ENCODE peak calls at places on chromosomes 3 and 15, in six cellular contexts. One of them, this sample, is unnamed.

GRCh38 chr15:99671926-99672701 is 61.1 kb downstream of the LYSMD4 start:
- DNase-seq in cardiac fibroblast: peak
- DNase-seq in cardiac muscle cell: no peak
- DNase-seq in tibial artery: no peak
- DNase-seq in activated CD8-positive, alpha-beta T cell treated with anti-CD3 and anti-CD28 coated beads for 36 hours: no peak
- DNase-seq in HFF-Myc: no peak
- DNase-seq in this sample: no peak

GRCh38 chr3:31184257-31185003 is 290.0 kb upstream of the GADL1 start:
- DNase-seq in cardiac fibroblast: peak
- DNase-seq in cardiac muscle cell: no peak
- DNase-seq in tibial artery: no peak
- DNase-seq in activated CD8-positive, alpha-beta T cell treated with anti-CD3 and anti-CD28 coated beads for 36 hours: no peak
- DNase-seq in HFF-Myc: no peak
- DNase-seq in this sample: no peak

GRCh38 chr3:38105525-38105924 is 31.4 kb downstream of the ACAA1 start:
- DNase-seq in cardiac fibroblast: no peak
- DNase-seq in cardiac muscle cell: no peak
- DNase-seq in tibial artery: no peak
- DNase-seq in activated CD8-positive, alpha-beta T cell treated with anti-CD3 and anti-CD28 coated beads for 36 hours: no peak
- DNase-seq in HFF-Myc: no peak
- DNase-seq in this sample: no peak

GRCh38 chr15:69225355-69226027 is 65.1 kb downstream of the GLCE start:
- DNase-seq in cardiac fibroblast: peak
- DNase-seq in cardiac muscle cell: peak
- DNase-seq in tibial artery: no peak
- DNase-seq in activated CD8-positive, alpha-beta T cell treated with anti-CD3 and anti-CD28 coated beads for 36 hours: no peak
- DNase-seq in HFF-Myc: peak
- DNase-seq in this sample: peak

GRCh38 chr3:114861666-114862065 is 285.4 kb downstream of the ZBTB20 start:
- DNase-seq in cardiac fibroblast: no peak
- DNase-seq in cardiac muscle cell: no peak
- DNase-seq in tibial artery: no peak
- DNase-seq in activated CD8-positive, alpha-beta T cell treated with anti-CD3 and anti-CD28 coated beads for 36 hours: no peak
- DNase-seq in HFF-Myc: no peak
- DNase-seq in this sample: no peak

GRCh38 chr15:38145671-38146111 is 106.9 kb upstream of the SPRED1 start:
- DNase-seq in cardiac fibroblast: no peak
- DNase-seq in cardiac muscle cell: no peak
- DNase-seq in tibial artery: no peak
- DNase-seq in activated CD8-positive, alpha-beta T cell treated with anti-CD3 and anti-CD28 coated beads for 36 hours: no peak
- DNase-seq in HFF-Myc: no peak
- DNase-seq in this sample: peak

GRCh38 chr3:149507491-149508324 is 33.2 kb downstream of the TM4SF4 start:
- DNase-seq in cardiac fibroblast: peak
- DNase-seq in cardiac muscle cell: no peak
- DNase-seq in tibial artery: peak
- DNase-seq in activated CD8-positive, alpha-beta T cell treated with anti-CD3 and anti-CD28 coated beads for 36 hours: peak
- DNase-seq in HFF-Myc: no peak
- DNase-seq in this sample: peak

GRCh38 chr3:24829011-24829581 is 334.4 kb upstream of the THRB start:
- DNase-seq in cardiac fibroblast: no peak
- DNase-seq in cardiac muscle cell: peak
- DNase-seq in tibial artery: peak
- DNase-seq in activated CD8-positive, alpha-beta T cell treated with anti-CD3 and anti-CD28 coated beads for 36 hours: no peak
- DNase-seq in HFF-Myc: no peak
- DNase-seq in this sample: no peak

GRCh38 chr3:12709334-12709733 is 45.4 kb upstream of the RAF1 start:
- DNase-seq in cardiac fibroblast: no peak
- DNase-seq in cardiac muscle cell: no peak
- DNase-seq in tibial artery: no peak
- DNase-seq in activated CD8-positive, alpha-beta T cell treated with anti-CD3 and anti-CD28 coated beads for 36 hours: no peak
- DNase-seq in HFF-Myc: no peak
- DNase-seq in this sample: no peak

GRCh38 chr3:12710062-12710461 is 46.1 kb upstream of the RAF1 start:
- DNase-seq in cardiac fibroblast: no peak
- DNase-seq in cardiac muscle cell: no peak
- DNase-seq in tibial artery: no peak
- DNase-seq in activated CD8-positive, alpha-beta T cell treated with anti-CD3 and anti-CD28 coated beads for 36 hours: no peak
- DNase-seq in HFF-Myc: no peak
- DNase-seq in this sample: no peak

GRCh38 chr3:12707425-12707824 is 43.5 kb upstream of the RAF1 start:
- DNase-seq in cardiac fibroblast: peak
- DNase-seq in cardiac muscle cell: no peak
- DNase-seq in tibial artery: no peak
- DNase-seq in activated CD8-positive, alpha-beta T cell treated with anti-CD3 and anti-CD28 coated beads for 36 hours: no peak
- DNase-seq in HFF-Myc: no peak
- DNase-seq in this sample: no peak

GRCh38 chr3:12706504-12707253 is 42.8 kb upstream of the RAF1 start:
- DNase-seq in cardiac fibroblast: peak
- DNase-seq in cardiac muscle cell: peak
- DNase-seq in tibial artery: no peak
- DNase-seq in activated CD8-positive, alpha-beta T cell treated with anti-CD3 and anti-CD28 coated beads for 36 hours: peak
- DNase-seq in HFF-Myc: peak
- DNase-seq in this sample: peak

GRCh38 chr3:12708584-12709192 is 44.8 kb upstream of the RAF1 start:
- DNase-seq in cardiac fibroblast: peak
- DNase-seq in cardiac muscle cell: peak
- DNase-seq in tibial artery: peak
- DNase-seq in activated CD8-positive, alpha-beta T cell treated with anti-CD3 and anti-CD28 coated beads for 36 hours: no peak
- DNase-seq in HFF-Myc: no peak
- DNase-seq in this sample: no peak
- TF ChIP-seq CTCF in cardiac fibroblast: peak
- TF ChIP-seq CTCF in cardiac muscle cell: peak
- TF ChIP-seq CTCF in tibial artery: no peak
- TF ChIP-seq CTCF in activated CD8-positive, alpha-beta T cell treated with anti-CD3 and anti-CD28 coated beads for 36 hours: no peak
- TF ChIP-seq CTCF in HFF-Myc: no peak
- TF ChIP-seq CTCF in this sample: no peak

GRCh38 chr3:87792193-87792531 is 266.6 kb downstream of the CGGBP1 start:
- DNase-seq in cardiac fibroblast: no peak
- DNase-seq in cardiac muscle cell: no peak
- DNase-seq in tibial artery: no peak
- DNase-seq in activated CD8-positive, alpha-beta T cell treated with anti-CD3 and anti-CD28 coated beads for 36 hours: no peak
- DNase-seq in HFF-Myc: no peak
- DNase-seq in this sample: no peak

GRCh38 chr3:87793322-87793877 is 265.4 kb downstream of the CGGBP1 start:
- DNase-seq in cardiac fibroblast: no peak
- DNase-seq in cardiac muscle cell: no peak
- DNase-seq in tibial artery: no peak
- DNase-seq in activated CD8-positive, alpha-beta T cell treated with anti-CD3 and anti-CD28 coated beads for 36 hours: no peak
- DNase-seq in HFF-Myc: no peak
- DNase-seq in this sample: no peak

GRCh38 chr3:87791248-87792027 is 267.4 kb downstream of the CGGBP1 start:
- DNase-seq in cardiac fibroblast: no peak
- DNase-seq in cardiac muscle cell: no peak
- DNase-seq in tibial artery: no peak
- DNase-seq in activated CD8-positive, alpha-beta T cell treated with anti-CD3 and anti-CD28 coated beads for 36 hours: no peak
- DNase-seq in HFF-Myc: no peak
- DNase-seq in this sample: no peak

GRCh38 chr3:87796137-87796899 is 262.5 kb downstream of the CGGBP1 start:
- DNase-seq in cardiac fibroblast: no peak
- DNase-seq in cardiac muscle cell: no peak
- DNase-seq in tibial artery: no peak
- DNase-seq in activated CD8-positive, alpha-beta T cell treated with anti-CD3 and anti-CD28 coated beads for 36 hours: no peak
- DNase-seq in HFF-Myc: no peak
- DNase-seq in this sample: no peak

DNA sequence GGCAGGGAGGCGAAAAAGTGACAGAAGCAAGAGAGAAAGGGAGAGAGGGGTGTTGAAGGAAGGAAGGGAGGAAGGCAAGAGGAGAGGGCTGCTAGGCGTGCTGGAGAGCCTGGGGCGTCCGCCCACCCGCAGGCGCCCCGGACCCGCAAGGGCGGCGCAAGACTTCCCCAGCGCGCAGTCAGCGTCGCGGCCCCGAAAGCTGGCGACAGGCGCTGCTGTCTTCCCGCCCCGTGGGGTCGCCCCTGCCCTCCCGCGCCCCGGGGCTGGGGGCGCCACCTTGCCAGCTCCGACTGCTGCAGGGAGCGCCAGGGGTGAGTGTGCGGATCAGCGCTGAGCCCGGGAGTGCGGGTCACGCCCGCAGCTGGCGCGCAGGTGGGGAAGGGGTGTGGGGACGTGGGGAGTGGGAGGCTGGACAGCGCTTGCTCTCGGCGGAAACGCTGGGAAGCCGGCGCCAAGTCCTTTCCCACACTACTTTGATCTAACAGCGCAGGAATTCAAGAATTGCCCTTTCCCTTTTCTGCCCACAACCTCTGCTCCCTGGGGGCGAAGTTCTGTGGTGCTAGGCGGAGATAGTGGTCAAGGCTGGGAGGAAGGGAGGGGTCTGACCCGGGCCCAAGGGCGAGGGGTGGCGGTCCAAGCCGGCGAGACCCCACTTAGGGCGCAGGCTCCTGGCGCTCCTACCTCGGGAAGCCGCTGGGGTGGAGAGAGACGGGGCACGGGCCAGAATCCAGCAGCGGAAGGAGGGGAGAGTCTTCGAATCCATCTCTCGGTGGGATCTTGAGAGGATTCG is 266.1 kb downstream of the CGGBP1 start:
- DNase-seq in cardiac fibroblast: no peak
- DNase-seq in cardiac muscle cell: peak
- DNase-seq in tibial artery: no peak
- DNase-seq in activated CD8-positive, alpha-beta T cell treated with anti-CD3 and anti-CD28 coated beads for 36 hours: no peak
- DNase-seq in HFF-Myc: no peak
- DNase-seq in this sample: no peak
- TF ChIP-seq CTCF in cardiac fibroblast: no peak
- TF ChIP-seq CTCF in cardiac muscle cell: no peak
- TF ChIP-seq CTCF in tibial artery: no peak
- TF ChIP-seq CTCF in activated CD8-positive, alpha-beta T cell treated with anti-CD3 and anti-CD28 coated beads for 36 hours: no peak
- TF ChIP-seq CTCF in HFF-Myc: no peak
- TF ChIP-seq CTCF in this sample: no peak

GRCh38 chr3:25960776-25961175 is 170.9 kb downstream of the OXSM start:
- DNase-seq in cardiac fibroblast: no peak
- DNase-seq in cardiac muscle cell: peak
- DNase-seq in tibial artery: no peak
- DNase-seq in activated CD8-positive, alpha-beta T cell treated with anti-CD3 and anti-CD28 coated beads for 36 hours: no peak
- DNase-seq in HFF-Myc: no peak
- DNase-seq in this sample: no peak

GRCh38 chr3:25957026-25957425 is 167.1 kb downstream of the OXSM start:
- DNase-seq in cardiac fibroblast: no peak
- DNase-seq in cardiac muscle cell: no peak
- DNase-seq in tibial artery: no peak
- DNase-seq in activated CD8-positive, alpha-beta T cell treated with anti-CD3 and anti-CD28 coated beads for 36 hours: no peak
- DNase-seq in HFF-Myc: no peak
- DNase-seq in this sample: no peak

GRCh38 chr3:25967385-25967784 is 177.5 kb downstream of the OXSM start:
- DNase-seq in cardiac fibroblast: no peak
- DNase-seq in cardiac muscle cell: no peak
- DNase-seq in tibial artery: no peak
- DNase-seq in activated CD8-positive, alpha-beta T cell treated with anti-CD3 and anti-CD28 coated beads for 36 hours: no peak
- DNase-seq in HFF-Myc: no peak
- DNase-seq in this sample: no peak

DNA sequence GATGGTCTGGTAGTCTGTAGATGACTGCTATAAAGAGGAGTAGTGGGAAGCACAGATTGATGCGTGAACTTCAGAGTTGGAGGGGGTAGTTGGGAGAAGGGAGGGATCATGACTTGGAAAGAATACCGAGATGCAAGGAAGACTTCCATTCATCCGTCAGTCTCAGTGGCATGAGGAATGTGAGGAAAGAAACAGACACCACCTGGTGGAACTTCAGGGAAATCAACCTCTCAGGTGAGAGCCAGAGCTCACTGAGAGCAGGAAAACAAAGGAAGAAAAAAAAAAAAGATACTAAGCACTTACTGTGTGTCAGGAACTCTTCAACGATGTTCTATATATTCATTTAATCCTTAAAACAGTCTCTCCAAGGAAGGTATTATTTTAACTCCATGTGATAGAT is 172.4 kb downstream of the OXSM start:
- DNase-seq in cardiac fibroblast: no peak
- DNase-seq in cardiac muscle cell: no peak
- DNase-seq in tibial artery: no peak
- DNase-seq in activated CD8-positive, alpha-beta T cell treated with anti-CD3 and anti-CD28 coated beads for 36 hours: no peak
- DNase-seq in HFF-Myc: no peak
- DNase-seq in this sample: no peak
- TF ChIP-seq CTCF in cardiac fibroblast: no peak
- TF ChIP-seq CTCF in cardiac muscle cell: no peak
- TF ChIP-seq CTCF in tibial artery: no peak
- TF ChIP-seq CTCF in activated CD8-positive, alpha-beta T cell treated with anti-CD3 and anti-CD28 coated beads for 36 hours: no peak
- TF ChIP-seq CTCF in HFF-Myc: no peak
- TF ChIP-seq CTCF in this sample: no peak

DNA sequence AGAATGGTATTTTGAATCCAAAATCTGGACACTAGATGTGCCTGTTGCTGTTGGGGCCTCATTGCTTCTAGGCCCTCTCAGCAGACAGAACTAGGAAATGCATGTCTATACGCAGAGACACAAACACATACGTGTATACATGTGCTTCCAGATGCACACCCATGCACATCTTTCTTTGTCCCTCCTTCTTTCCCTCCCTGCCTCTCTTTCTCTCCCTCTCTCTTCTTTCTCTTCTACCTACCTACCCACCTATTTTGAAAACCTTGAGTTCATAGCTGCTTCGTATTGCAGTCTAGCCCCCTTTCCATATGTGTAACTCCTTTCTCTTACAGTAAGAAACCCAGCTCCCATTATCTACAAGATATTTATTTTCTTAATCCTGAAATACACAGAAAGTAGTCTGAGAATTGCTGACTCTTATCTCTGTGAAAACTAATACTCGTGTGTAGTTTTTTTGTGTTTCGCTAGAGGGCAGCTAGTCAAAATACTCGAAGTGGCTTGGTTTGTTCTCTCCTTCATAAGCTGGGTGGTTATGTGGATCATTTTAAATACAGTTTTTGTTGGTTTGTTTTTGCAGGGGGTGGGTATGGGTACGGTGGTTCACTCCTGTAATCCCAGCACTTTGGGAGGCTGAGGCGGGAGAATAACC is 18.5 kb downstream of the RPL32 start:
- DNase-seq in cardiac fibroblast: peak
- DNase-seq in cardiac muscle cell: peak
- DNase-seq in tibial artery: no peak
- DNase-seq in activated CD8-positive, alpha-beta T cell treated with anti-CD3 and anti-CD28 coated beads for 36 hours: no peak
- DNase-seq in HFF-Myc: no peak
- DNase-seq in this sample: no peak
- TF ChIP-seq CTCF in cardiac fibroblast: peak
- TF ChIP-seq CTCF in cardiac muscle cell: peak
- TF ChIP-seq CTCF in tibial artery: no peak
- TF ChIP-seq CTCF in activated CD8-positive, alpha-beta T cell treated with anti-CD3 and anti-CD28 coated beads for 36 hours: no peak
- TF ChIP-seq CTCF in HFF-Myc: peak
- TF ChIP-seq CTCF in this sample: peak